ENCODE peak calls at places on chromosomes 4 and X, in five cellular contexts. X is stomach, A is GM23338, Q is thoracic aorta, Y is hepatocyte. D is an unnamed sample.
A peak's percentile ranks its signal among the peaks of the same experiment; 100 is the strongest.

GRCh38 chr4:17494258-17494657 is 17.6 kb downstream of the QDPR start:
- DNase-seq in X (no peak), A (no peak), Q (no peak), Y (peak; percentile 72), D (no peak)

GRCh38 chr4:185304944-185305690 is 90.6 kb downstream of the LRP2BP start:
- DNase-seq in X (no peak), A (peak; percentile 79), Q (no peak), Y (peak; percentile 18), D (no peak)

GRCh38 chr4:113878718-113879117 is 100.7 kb downstream of the ARSJ start:
- DNase-seq in X (no peak), A (peak; percentile 89), Q (no peak), Y (peak; percentile 39), D (no peak)

GRCh38 chrX:69162466-69162865 is 2.8 kb downstream of the PJA1 start:
- DNase-seq in X (no peak), A (no peak), Q (no peak), Y (no peak), D (peak; percentile 84)

GRCh38 chrX:121987163-121987562 is 939.8 kb downstream of the GLUD2 start:
- DNase-seq in X (no peak), A (no peak), Q (no peak), Y (no peak), D (no peak)

GRCh38 chr4:167842487-167842886 is 249.8 kb upstream of the ANXA10 start:
- DNase-seq in X (no peak), A (no peak), Q (no peak), Y (no peak), D (no peak)

GRCh38 chr4:61909031-61909430 is 708.9 kb downstream of the ADGRL3 start:
- DNase-seq in X (no peak), A (no peak), Q (no peak), Y (no peak), D (no peak)

GRCh38 chr4:112060212-112060611 is 85.0 kb upstream of the FAM241A start:
- DNase-seq in X (no peak), A (peak; percentile 75), Q (no peak), Y (peak; percentile 29), D (no peak)

GRCh38 chr4:53671757-53672156 is 80.5 kb upstream of the LNX1 start:
- DNase-seq in X (peak; percentile 70), A (no peak), Q (no peak), Y (no peak), D (no peak)

GRCh38 chr4:15755321-15755750 is 22.8 kb upstream of the CD38 start:
- DNase-seq in X (no peak), A (no peak), Q (no peak), Y (no peak), D (no peak)

GRCh38 chr4:106583567-106583966 is 215.0 kb upstream of the GIMD1 start:
- DNase-seq in X (no peak), A (peak; percentile 5), Q (no peak), Y (peak; percentile 16), D (no peak)

GRCh38 chr4:56655209-56655626 is 25.9 kb downstream of the HOPX start:
- DNase-seq in X (no peak), A (peak; percentile 76), Q (no peak), Y (peak; percentile 29), D (no peak)

GRCh38 chr4:39205476-39205875 is 23.1 kb downstream of the WDR19 start:
- DNase-seq in X (no peak), A (no peak), Q (no peak), Y (no peak), D (no peak)

GRCh38 chrX:152588206-152588605 is 49.5 kb upstream of the GABRQ start:
- DNase-seq in X (no peak), A (peak; percentile 2), Q (no peak), Y (no peak), D (no peak)

GRCh38 chr4:176189891-176190795 is 5.2 kb downstream of the SPATA4 start:
- DNase-seq in X (no peak), A (no peak), Q (no peak), Y (no peak), D (no peak)

GRCh38 chrX:140975472-140975871 is 26.9 kb upstream of the SPANXB1 start:
- DNase-seq in X (no peak), A (no peak), Q (no peak), Y (no peak), D (no peak)

GRCh38 chr4:73139991-73140390 is 70.5 kb upstream of the COX18 start:
- DNase-seq in X (no peak), A (no peak), Q (no peak), Y (no peak), D (no peak)

GRCh38 chr4:153247116-153247490 is 42.9 kb downstream of the TRIM2 start:
- DNase-seq in X (no peak), A (no peak), Q (no peak), Y (no peak), D (no peak)

GRCh38 chr4:137768881-137769280 is 236.6 kb upstream of the PCDH18 start:
- DNase-seq in X (no peak), A (no peak), Q (no peak), Y (no peak), D (no peak)

GRCh38 chr4:118270492-118270891 is 82.3 kb downstream of the PRSS12 start:
- DNase-seq in X (no peak), A (peak; percentile 78), Q (no peak), Y (peak; percentile 72), D (no peak)

DNA sequence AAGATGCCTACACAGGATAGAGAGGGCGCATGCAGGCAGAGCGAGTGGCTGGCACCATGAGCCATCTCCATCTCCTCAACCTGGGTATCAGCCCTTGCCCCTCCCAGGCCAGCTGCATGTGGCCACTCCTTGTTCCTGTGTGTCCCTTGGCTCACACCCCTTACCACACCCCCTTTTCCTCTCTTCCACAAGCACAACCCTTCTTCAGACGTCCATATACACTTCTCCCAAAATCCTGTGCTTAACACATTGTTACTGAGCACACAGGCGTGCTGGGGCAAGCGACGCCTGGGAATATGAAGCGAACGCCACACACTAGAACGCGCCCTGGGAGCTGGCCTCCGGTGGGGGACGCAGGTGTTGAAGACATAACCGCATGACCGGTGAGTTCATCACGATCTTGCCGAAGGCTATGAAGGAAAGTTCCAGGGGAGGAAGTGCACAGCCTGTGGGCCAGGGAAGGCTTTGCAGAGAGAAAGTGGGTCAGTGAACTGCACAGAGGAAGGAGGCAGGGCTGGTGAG is 19.1 kb upstream of the KIAA0232 start:
- DNase-seq in X (no peak), A (peak; percentile 34), Q (no peak), Y (no peak), D (no peak)
- TF ChIP-seq CTCF in X (no peak), A (no peak), Q (no peak), Y (no peak), D (no peak)

DNA sequence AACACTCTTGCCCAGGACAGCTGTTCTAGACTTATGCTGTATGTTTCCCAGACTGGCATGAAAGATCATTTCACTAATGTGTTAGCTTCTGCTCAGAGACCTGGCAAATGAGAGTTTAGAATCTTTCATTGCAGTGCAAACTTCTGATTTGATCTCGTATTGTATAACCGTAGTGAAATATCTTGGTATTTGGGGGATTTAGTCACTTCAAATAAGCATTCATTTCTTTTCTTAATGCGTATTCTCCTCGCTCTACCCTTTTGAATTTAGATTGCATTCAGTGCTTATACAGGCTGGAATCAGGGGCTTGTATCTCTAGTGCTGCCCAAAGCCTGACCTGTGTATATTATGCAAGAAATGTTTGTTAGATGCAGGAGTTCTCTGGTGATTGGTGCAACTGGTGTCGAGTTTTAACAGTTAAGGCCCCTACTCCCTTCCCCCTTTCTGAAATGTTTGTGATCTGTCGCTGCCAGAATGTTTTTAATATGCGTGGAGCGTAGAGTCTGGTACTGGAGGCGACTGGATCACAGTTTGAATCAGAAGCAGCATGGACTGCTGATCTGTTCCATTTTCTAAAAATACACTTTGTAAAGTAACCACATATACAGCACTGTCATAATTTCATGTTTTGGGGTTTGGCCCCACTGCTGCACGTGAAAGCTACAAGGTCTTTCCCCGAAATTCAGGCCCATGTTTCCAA is 326.4 kb downstream of the ARHGAP10 start:
- DNase-seq in X (no peak), A (no peak), Q (no peak), Y (no peak), D (no peak)
- H3K4me1 ChIP-seq in X (no peaks in the 10 kb centered on the region), A (peaks cover 31% of the 10 kb centered on the region), Q (peaks cover 45% of the 10 kb centered on the region), Y (no peaks in the 10 kb centered on the region), D (peaks cover 58% of the 10 kb centered on the region)

DNA sequence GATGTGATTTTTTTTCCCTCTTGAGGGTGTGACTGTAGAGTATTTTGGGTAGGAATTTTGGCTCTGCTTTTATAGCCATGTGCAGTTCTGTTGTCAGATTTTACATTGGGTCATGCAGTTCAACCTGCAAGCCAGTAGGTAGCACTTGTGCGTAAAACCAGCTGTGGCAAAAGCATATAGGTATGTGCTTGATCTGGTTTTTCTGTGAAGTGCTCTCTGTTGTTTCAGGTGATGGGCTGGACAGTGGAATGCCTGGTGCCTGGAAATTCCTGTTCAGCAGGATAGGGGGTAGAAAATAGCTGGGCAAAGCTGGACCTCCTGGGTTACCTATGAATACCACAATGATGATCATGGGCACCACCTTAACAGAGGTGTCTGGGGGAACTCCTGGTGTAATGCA is 584.2 kb upstream of the PCDH10 start:
- DNase-seq in X (no peak), A (peak; percentile 17), Q (no peak), Y (peak; percentile 8), D (no peak)
- TF ChIP-seq CTCF in X (no peak), A (peak; percentile 21), Q (no peak), Y (peak; percentile 19), D (no peak)

DNA sequence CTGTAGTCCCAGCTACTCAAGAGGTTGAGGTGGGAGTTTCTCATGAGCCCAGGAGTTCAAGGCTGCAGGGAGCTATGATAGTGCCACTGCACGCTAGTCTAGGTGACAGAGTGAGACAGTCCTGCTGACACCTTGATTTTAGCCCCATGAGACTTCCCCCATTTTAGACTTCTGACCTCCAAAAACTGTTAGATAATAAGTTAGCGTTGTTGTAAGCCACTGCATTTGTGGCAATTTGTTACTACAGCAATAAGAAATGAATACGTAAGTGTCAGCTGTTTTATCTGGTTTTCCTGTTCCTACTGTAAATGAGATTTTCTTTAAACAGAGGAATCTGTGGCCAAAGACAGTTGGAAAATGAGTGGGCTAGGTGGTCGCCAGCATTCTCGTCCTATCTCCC is 83.9 kb downstream of the ARHGAP10 start:
- DNase-seq in X (no peak), A (no peak), Q (no peak), Y (no peak), D (no peak)
- H3K4me1 ChIP-seq in X (peaks cover 40% of the 10 kb centered on the region), A (no peaks in the 10 kb centered on the region), Q (peaks cover 79% of the 10 kb centered on the region), Y (peaks cover 18% of the 10 kb centered on the region), D (peaks cover 64% of the 10 kb centered on the region)

GRCh38 chrX:17814557-17814956 is 46.5 kb downstream of the RAI2 start:
- DNase-seq in X (no peak), A (no peak), Q (no peak), Y (no peak), D (no peak)

GRCh38 chrX:17809984-17810383 is 51.1 kb downstream of the RAI2 start:
- DNase-seq in X (no peak), A (no peak), Q (no peak), Y (no peak), D (no peak)

GRCh38 chrX:17813277-17813676 is 47.8 kb downstream of the RAI2 start:
- DNase-seq in X (no peak), A (no peak), Q (no peak), Y (peak; percentile 19), D (no peak)

GRCh38 chrX:17814059-17814458 is 47.0 kb downstream of the RAI2 start:
- DNase-seq in X (no peak), A (no peak), Q (no peak), Y (no peak), D (no peak)

DNA sequence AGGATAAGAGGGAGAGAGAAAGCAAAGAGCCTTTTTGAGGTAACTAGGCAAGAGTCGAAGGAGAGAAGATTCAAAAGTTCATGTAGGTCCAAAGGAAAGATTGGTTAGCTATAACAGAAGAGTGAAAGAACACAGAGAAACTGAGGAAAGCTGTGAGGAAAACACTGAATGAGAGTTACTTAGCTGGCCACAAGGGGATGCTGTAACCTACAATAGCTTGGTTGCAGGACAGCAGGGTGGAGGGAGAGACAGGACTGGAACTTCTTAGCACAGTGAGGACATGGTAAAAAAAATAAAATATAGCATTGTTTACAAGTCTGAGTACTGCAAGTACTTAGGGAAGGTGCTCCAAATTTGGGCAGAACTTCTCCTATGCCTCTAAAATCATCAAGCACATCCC is 48.3 kb downstream of the RAI2 start:
- DNase-seq in X (no peak), A (peak; percentile 39), Q (no peak), Y (peak; percentile 51), D (no peak)
- TF ChIP-seq CTCF in X (peak; percentile 29), A (peak; percentile 69), Q (peak; percentile 24), Y (peak; percentile 51), D (peak; percentile 43)